ENCODE peak calls at places on chromosomes 13 and 19, in four cellular contexts. One of them, this sample, is unnamed.

GRCh38 chr13:48210178-48210577 is 22.8 kb upstream of the ITM2B start:
- DNase-seq in H1: no peak
- DNase-seq in stomach: no peak
- DNase-seq in A549: peak
- DNase-seq in this sample: no peak

GRCh38 chr19:29259867-29260281 is 46.9 kb upstream of the UQCRFS1 start:
- DNase-seq in H1: no peak
- DNase-seq in stomach: no peak
- DNase-seq in A549: no peak
- DNase-seq in this sample: no peak

GRCh38 chr13:35086667-35087066 is 144.6 kb downstream of the NBEA start:
- DNase-seq in H1: no peak
- DNase-seq in stomach: no peak
- DNase-seq in A549: no peak
- DNase-seq in this sample: no peak

GRCh38 chr13:93758575-93758974 is 532.0 kb downstream of the GPC6 start:
- DNase-seq in H1: no peak
- DNase-seq in stomach: no peak
- DNase-seq in A549: no peak
- DNase-seq in this sample: no peak

GRCh38 chr19:46480409-46480808 is 9.0 kb upstream of the PNMA8A start:
- DNase-seq in H1: no peak
- DNase-seq in stomach: no peak
- DNase-seq in A549: no peak
- DNase-seq in this sample: peak

GRCh38 chr19:5250127-5250659 is 90.4 kb downstream of the PTPRS start:
- DNase-seq in H1: no peak
- DNase-seq in stomach: no peak
- DNase-seq in A549: no peak
- DNase-seq in this sample: peak

GRCh38 chr19:38692458-38693379 is 45.3 kb downstream of the ACTN4 start:
- DNase-seq in H1: no peak
- DNase-seq in stomach: no peak
- DNase-seq in A549: no peak
- DNase-seq in this sample: no peak

GRCh38 chr19:58317481-58318072 is 9.2 kb upstream of the ZSCAN22 start:
- DNase-seq in H1: no peak
- DNase-seq in stomach: no peak
- DNase-seq in A549: peak
- DNase-seq in this sample: no peak

GRCh38 chr19:35509861-35510625 is 3.4 kb downstream of the DMKN start:
- DNase-seq in H1: peak
- DNase-seq in stomach: peak
- DNase-seq in A549: peak
- DNase-seq in this sample: peak

GRCh38 chr19:46748325-46749109 is 2.3 kb upstream of the STRN4 start:
- DNase-seq in H1: no peak
- DNase-seq in stomach: peak
- DNase-seq in A549: peak
- DNase-seq in this sample: peak

GRCh38 chr19:4077800-4078683 is 11.3 kb upstream of the ZBTB7A start:
- DNase-seq in H1: no peak
- DNase-seq in stomach: peak
- DNase-seq in A549: no peak
- DNase-seq in this sample: peak

GRCh38 chr13:40875583-40875982 is 86.2 kb downstream of the SLC25A15 start:
- DNase-seq in H1: no peak
- DNase-seq in stomach: no peak
- DNase-seq in A549: no peak
- DNase-seq in this sample: no peak

GRCh38 chr13:29484236-29484635 is 111.3 kb downstream of the SLC7A1 start:
- DNase-seq in H1: no peak
- DNase-seq in stomach: no peak
- DNase-seq in A549: no peak
- DNase-seq in this sample: no peak

GRCh38 chr13:100513987-100514670 is 74.5 kb downstream of the GGACT start:
- DNase-seq in H1: no peak
- DNase-seq in stomach: no peak
- DNase-seq in A549: no peak
- DNase-seq in this sample: no peak

GRCh38 chr19:27971071-27971470 is 1241.9 kb downstream of the UQCRFS1 start:
- DNase-seq in H1: peak
- DNase-seq in stomach: no peak
- DNase-seq in A549: peak
- DNase-seq in this sample: no peak

GRCh38 chr13:98478134-98479129 is 98.5 kb downstream of the STK24 start:
- DNase-seq in H1: no peak
- DNase-seq in stomach: no peak
- DNase-seq in A549: no peak
- DNase-seq in this sample: no peak

GRCh38 chr13:42275098-42275471 is 3.1 kb downstream of the AKAP11 start:
- DNase-seq in H1: no peak
- DNase-seq in stomach: no peak
- DNase-seq in A549: no peak
- DNase-seq in this sample: no peak

GRCh38 chr19:38719761-38720558 is 24.3 kb downstream of the CAPN12 start:
- DNase-seq in H1: no peak
- DNase-seq in stomach: no peak
- DNase-seq in A549: no peak
- DNase-seq in this sample: no peak

GRCh38 chr19:55640043-55640576 is 692 bp upstream of the ZNF580 start:
- DNase-seq in H1: no peak
- DNase-seq in stomach: peak
- DNase-seq in A549: peak
- DNase-seq in this sample: peak

GRCh38 chr13:102225892-102226291 is 176.0 kb downstream of the FGF14 start:
- DNase-seq in H1: no peak
- DNase-seq in stomach: no peak
- DNase-seq in A549: no peak
- DNase-seq in this sample: no peak

GRCh38 chr13:35838356-35838755 is 292.8 kb downstream of the DCLK1 start:
- DNase-seq in H1: no peak
- DNase-seq in stomach: no peak
- DNase-seq in A549: no peak
- DNase-seq in this sample: no peak

GRCh38 chr13:38147050-38147449 is 202.6 kb upstream of the UFM1 start:
- DNase-seq in H1: no peak
- DNase-seq in stomach: no peak
- DNase-seq in A549: no peak
- DNase-seq in this sample: no peak

GRCh38 chr13:31540316-31540715 is 199.0 kb upstream of the RXFP2 start:
- DNase-seq in H1: no peak
- DNase-seq in stomach: no peak
- DNase-seq in A549: no peak
- DNase-seq in this sample: no peak
- TF ChIP-seq EP300 in H1: no peak
- TF ChIP-seq EP300 in stomach: no peak
- TF ChIP-seq EP300 in A549: no peak
- TF ChIP-seq EP300 in this sample: no peak

GRCh38 chr13:21501709-21502108 is 42.6 kb upstream of the ZDHHC20 start:
- DNase-seq in H1: no peak
- DNase-seq in stomach: no peak
- DNase-seq in A549: peak
- DNase-seq in this sample: no peak

DNA sequence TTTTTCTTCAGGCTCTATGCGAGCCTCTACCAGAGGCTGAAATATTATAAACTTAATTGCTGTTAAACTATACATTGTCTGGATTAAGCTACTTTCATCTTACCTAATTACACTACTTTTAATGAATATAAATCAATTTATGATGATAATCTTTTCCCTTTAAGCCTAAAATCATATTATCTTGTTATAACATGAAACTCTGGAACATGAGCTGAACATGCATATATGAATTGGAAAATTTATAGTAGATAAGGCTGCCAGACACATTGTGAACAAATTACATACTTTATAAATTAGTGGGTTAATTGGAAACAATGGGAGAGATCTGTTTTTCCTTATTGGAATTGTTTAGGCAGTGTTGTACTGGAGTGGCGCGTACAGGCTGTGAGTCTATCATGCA is 45.3 kb upstream of the ZDHHC20 start:
- DNase-seq in H1: no peak
- DNase-seq in stomach: no peak
- DNase-seq in A549: no peak
- DNase-seq in this sample: no peak
- H3K27ac ChIP-seq in H1: no peak
- H3K27ac ChIP-seq in stomach: no peak
- H3K27ac ChIP-seq in A549: no peak
- H3K27ac ChIP-seq in this sample: no peak

GRCh38 chr19:40090256-40091204 is at the start of gene ZNF780A:
- DNase-seq in H1: peak
- DNase-seq in stomach: peak
- DNase-seq in A549: peak
- DNase-seq in this sample: peak
- TF ChIP-seq EP300 in H1: no peak
- TF ChIP-seq EP300 in stomach: no peak
- TF ChIP-seq EP300 in A549: peak
- TF ChIP-seq EP300 in this sample: no peak

GRCh38 chr19:18312021-18312534 is 10.8 kb downstream of the LSM4 start:
- DNase-seq in H1: no peak
- DNase-seq in stomach: no peak
- DNase-seq in A549: no peak
- DNase-seq in this sample: no peak
- H3K27ac ChIP-seq in H1: no peak
- H3K27ac ChIP-seq in stomach: no peak
- H3K27ac ChIP-seq in A549: no peak
- H3K27ac ChIP-seq in this sample: peak

GRCh38 chr13:113510871-113511270 is 20.4 kb upstream of the DCUN1D2 start:
- DNase-seq in H1: no peak
- DNase-seq in stomach: no peak
- DNase-seq in A549: no peak
- DNase-seq in this sample: no peak
- TF ChIP-seq EP300 in H1: no peak
- TF ChIP-seq EP300 in stomach: no peak
- TF ChIP-seq EP300 in A549: no peak
- TF ChIP-seq EP300 in this sample: no peak

GRCh38 chr19:48501446-48501960 is 10.1 kb downstream of the LMTK3 start:
- DNase-seq in H1: peak
- DNase-seq in stomach: peak
- DNase-seq in A549: no peak
- DNase-seq in this sample: peak
- H3K27ac ChIP-seq in H1: peak
- H3K27ac ChIP-seq in stomach: no peak
- H3K27ac ChIP-seq in A549: peak
- H3K27ac ChIP-seq in this sample: no peak

GRCh38 chr19:1725100-1726064 is 27.9 kb upstream of the ONECUT3 start:
- DNase-seq in H1: no peak
- DNase-seq in stomach: peak
- DNase-seq in A549: no peak
- DNase-seq in this sample: peak
- TF ChIP-seq EP300 in H1: no peak
- TF ChIP-seq EP300 in stomach: no peak
- TF ChIP-seq EP300 in A549: no peak
- TF ChIP-seq EP300 in this sample: no peak

GRCh38 chr13:110681868-110682550 is 23.9 kb downstream of the CARS2 start:
- DNase-seq in H1: no peak
- DNase-seq in stomach: no peak
- DNase-seq in A549: no peak
- DNase-seq in this sample: no peak

GRCh38 chr13:110682746-110683145 is 23.2 kb downstream of the CARS2 start:
- DNase-seq in H1: no peak
- DNase-seq in stomach: no peak
- DNase-seq in A549: no peak
- DNase-seq in this sample: no peak

GRCh38 chr13:110677731-110678545 is 28.0 kb downstream of the CARS2 start:
- DNase-seq in H1: no peak
- DNase-seq in stomach: no peak
- DNase-seq in A549: no peak
- DNase-seq in this sample: no peak

GRCh38 chr13:110683203-110683883 is 22.6 kb downstream of the CARS2 start:
- DNase-seq in H1: no peak
- DNase-seq in stomach: no peak
- DNase-seq in A549: peak
- DNase-seq in this sample: no peak

GRCh38 chr13:110680852-110681251 is 25.1 kb downstream of the CARS2 start:
- DNase-seq in H1: no peak
- DNase-seq in stomach: no peak
- DNase-seq in A549: peak
- DNase-seq in this sample: no peak
- H3K27ac ChIP-seq in H1: no peak
- H3K27ac ChIP-seq in stomach: no peak
- H3K27ac ChIP-seq in A549: no peak
- H3K27ac ChIP-seq in this sample: no peak